ENCODE peak calls at places on chromosome 11, in four cellular contexts. B, S, Y and E are unnamed samples.
A peak's percentile ranks its signal among the peaks of the same experiment; 100 is the strongest.

GRCh38 chr11:115869780-115870431 is 365.7 kb upstream of the CADM1 start:
- DNase-seq in B (no peak), S (peak; percentile 58), Y (no peak), E (no peak)

GRCh38 chr11:13691296-13691899 is 22.9 kb downstream of the FAR1 start:
- DNase-seq in B (no peak), S (no peak), Y (no peak), E (no peak)

GRCh38 chr11:111982019-111982464 is 43.2 kb upstream of the DLAT start:
- DNase-seq in B (no peak), S (peak; percentile 69), Y (peak; percentile 62), E (no peak)

GRCh38 chr11:65121865-65122696 is at the start of the genes FAU and MRPL49:
- DNase-seq in B (peak; percentile 100), S (peak; percentile 96), Y (peak; percentile 93), E (peak; percentile 94)

GRCh38 chr11:120565436-120566155 is 54.0 kb downstream of the GRIK4 start:
- DNase-seq in B (no peak), S (no peak), Y (no peak), E (no peak)

GRCh38 chr11:59178401-59178800 is 6.5 kb downstream of the DTX4 start:
- DNase-seq in B (no peak), S (no peak), Y (no peak), E (no peak)

GRCh38 chr11:111733009-111733408 is 33.2 kb downstream of the PPP2R1B start:
- DNase-seq in B (peak; percentile 50), S (no peak), Y (no peak), E (no peak)

GRCh38 chr11:93720522-93720921 is 20.8 kb downstream of the TAF1D start:
- DNase-seq in B (no peak), S (no peak), Y (no peak), E (no peak)

GRCh38 chr11:73140213-73141030 is 1.7 kb downstream of the FCHSD2 start:
- DNase-seq in B (peak; percentile 84), S (peak; percentile 37), Y (no peak), E (peak; percentile 29)

GRCh38 chr11:102260241-102260640 is 57.0 kb upstream of the BIRC3 start:
- DNase-seq in B (no peak), S (no peak), Y (no peak), E (no peak)

GRCh38 chr11:92703431-92703830 is 266.0 kb upstream of the MTNR1B start:
- DNase-seq in B (no peak), S (no peak), Y (no peak), E (no peak)